ENCODE peak calls at places on chromosomes 12 and 14, in five cellular contexts. One of them, this sample, is unnamed.

GRCh38 chr12:1421091-1421902 is 173.1 kb downstream of the FBXL14 start:
- DNase-seq in body of pancreas: no peak
- DNase-seq in astrocyte of the cerebellum: no peak
- DNase-seq in BJ: no peak
- DNase-seq in lower lobe of right lung: no peak
- DNase-seq in this sample: no peak

GRCh38 chr12:49273726-49274395 is 9.0 kb downstream of the TUBA1C start:
- DNase-seq in body of pancreas: no peak
- DNase-seq in BJ: no peak
- DNase-seq in astrocyte of the cerebellum: no peak
- DNase-seq in lower lobe of right lung: no peak
- DNase-seq in this sample: no peak

GRCh38 chr12:12881495-12881894 is 9.9 kb upstream of the GPRC5A start:
- DNase-seq in lower lobe of right lung: no peak
- DNase-seq in BJ: no peak
- DNase-seq in body of pancreas: no peak
- DNase-seq in astrocyte of the cerebellum: no peak
- DNase-seq in this sample: no peak

GRCh38 chr14:101840649-101841365 is 79.3 kb downstream of the PPP2R5C start:
- DNase-seq in astrocyte of the cerebellum: no peak
- DNase-seq in BJ: no peak
- DNase-seq in lower lobe of right lung: no peak
- DNase-seq in body of pancreas: no peak
- DNase-seq in this sample: no peak

GRCh38 chr12:90216815-90217214 is 508.2 kb upstream of the ATP2B1 start:
- DNase-seq in astrocyte of the cerebellum: peak
- DNase-seq in body of pancreas: peak
- DNase-seq in BJ: no peak
- DNase-seq in lower lobe of right lung: no peak
- DNase-seq in this sample: no peak

GRCh38 chr12:52238916-52239649 is 6.0 kb downstream of the KRT7 start:
- DNase-seq in lower lobe of right lung: no peak
- DNase-seq in body of pancreas: no peak
- DNase-seq in BJ: no peak
- DNase-seq in astrocyte of the cerebellum: no peak
- DNase-seq in this sample: no peak

GRCh38 chr14:69662636-69663321 is 51.4 kb downstream of the SUSD6 start:
- DNase-seq in lower lobe of right lung: no peak
- DNase-seq in body of pancreas: no peak
- DNase-seq in astrocyte of the cerebellum: no peak
- DNase-seq in BJ: no peak
- DNase-seq in this sample: no peak

GRCh38 chr14:59224341-59224740 is 35.9 kb downstream of the DAAM1 start:
- DNase-seq in astrocyte of the cerebellum: no peak
- DNase-seq in BJ: no peak
- DNase-seq in body of pancreas: no peak
- DNase-seq in lower lobe of right lung: no peak
- DNase-seq in this sample: no peak

GRCh38 chr12:87793134-87793533 is 236.1 kb downstream of the C12orf50 start:
- DNase-seq in BJ: no peak
- DNase-seq in body of pancreas: no peak
- DNase-seq in astrocyte of the cerebellum: no peak
- DNase-seq in lower lobe of right lung: no peak
- DNase-seq in this sample: no peak

GRCh38 chr14:104975481-104976197 is 2.5 kb downstream of the AHNAK2 start:
- DNase-seq in BJ: no peak
- DNase-seq in astrocyte of the cerebellum: no peak
- DNase-seq in lower lobe of right lung: peak
- DNase-seq in body of pancreas: no peak
- DNase-seq in this sample: no peak

GRCh38 chr12:52007158-52007921 is 594 bp downstream of the TAMALIN start:
- DNase-seq in astrocyte of the cerebellum: no peak
- DNase-seq in lower lobe of right lung: peak
- DNase-seq in BJ: no peak
- DNase-seq in body of pancreas: peak
- DNase-seq in this sample: no peak

GRCh38 chr12:21773799-21774198 is 707 bp downstream of the KCNJ8 start:
- DNase-seq in astrocyte of the cerebellum: no peak
- DNase-seq in lower lobe of right lung: no peak
- DNase-seq in body of pancreas: peak
- DNase-seq in BJ: no peak
- DNase-seq in this sample: no peak

DNA sequence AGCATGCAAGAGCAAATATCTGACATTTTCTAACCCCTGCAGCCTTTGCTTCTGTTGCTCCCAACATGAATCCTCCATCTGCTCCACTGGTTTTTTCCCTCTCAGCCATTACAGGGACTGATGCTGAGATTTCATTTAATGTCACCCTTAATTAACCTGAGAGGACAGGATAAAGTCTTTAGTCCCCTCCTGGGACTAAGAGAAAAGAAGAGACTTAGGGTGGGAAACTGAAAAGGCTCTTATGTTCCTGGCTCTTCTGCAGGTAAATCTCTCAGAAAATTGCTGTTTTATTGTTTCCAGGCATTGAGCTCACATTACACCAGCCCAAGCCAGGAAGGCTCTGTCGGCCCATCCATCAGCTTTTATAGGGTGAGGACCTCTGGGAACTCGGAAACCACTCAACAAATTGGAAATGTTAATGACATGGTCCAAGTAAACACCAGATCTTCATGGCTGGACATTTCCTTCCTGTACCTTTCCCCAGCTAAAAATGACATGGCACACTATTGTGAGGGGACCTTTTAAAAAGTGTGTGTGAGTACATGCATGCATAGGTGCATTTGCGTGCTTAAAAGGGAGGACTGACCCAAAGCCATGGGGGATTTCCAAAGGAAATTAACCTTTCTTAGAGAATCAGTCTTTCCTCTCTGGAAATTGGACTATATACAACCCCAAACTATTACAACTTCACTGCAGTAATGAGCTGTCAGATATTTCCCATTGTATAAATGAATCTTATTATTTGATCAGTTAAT is 408.1 kb upstream of the TMTC1 start:
- DNase-seq in astrocyte of the cerebellum: no peak
- DNase-seq in BJ: no peak
- DNase-seq in body of pancreas: no peak
- DNase-seq in lower lobe of right lung: no peak
- DNase-seq in this sample: no peak
- TF ChIP-seq CTCF in astrocyte of the cerebellum: no peak
- TF ChIP-seq CTCF in BJ: no peak
- TF ChIP-seq CTCF in body of pancreas: no peak
- TF ChIP-seq CTCF in lower lobe of right lung: no peak
- TF ChIP-seq CTCF in this sample: no peak

DNA sequence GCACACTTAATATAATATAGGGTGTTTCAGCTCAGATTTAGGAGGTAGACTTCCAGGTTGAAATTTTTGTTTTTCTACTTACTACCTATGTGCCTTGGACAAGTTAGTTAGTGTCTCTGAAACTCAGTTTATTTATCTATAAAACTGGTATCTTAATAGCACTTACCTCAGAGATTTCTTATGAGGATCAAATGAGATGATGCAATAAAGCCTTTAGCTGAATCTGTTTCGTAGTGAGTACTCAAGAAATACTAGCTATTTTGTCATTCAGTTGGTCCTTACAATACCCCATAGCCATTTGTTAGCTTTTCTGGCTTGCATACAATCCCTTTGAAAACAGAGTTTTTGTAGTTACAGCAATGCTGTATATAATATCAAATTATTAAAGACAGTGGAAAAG is 497.0 kb downstream of the NRXN3 start:
- DNase-seq in astrocyte of the cerebellum: no peak
- DNase-seq in BJ: no peak
- DNase-seq in lower lobe of right lung: no peak
- DNase-seq in body of pancreas: no peak
- DNase-seq in this sample: no peak
- TF ChIP-seq CTCF in astrocyte of the cerebellum: no peak
- TF ChIP-seq CTCF in BJ: no peak
- TF ChIP-seq CTCF in lower lobe of right lung: no peak
- TF ChIP-seq CTCF in body of pancreas: no peak
- TF ChIP-seq CTCF in this sample: no peak

GRCh38 chr14:93184391-93185332 is at the start of the genes LYSET and MOAP1:
- DNase-seq in body of pancreas: peak
- DNase-seq in lower lobe of right lung: peak
- DNase-seq in astrocyte of the cerebellum: no peak
- DNase-seq in BJ: no peak
- DNase-seq in this sample: no peak
- TF ChIP-seq CTCF in body of pancreas: peak
- TF ChIP-seq CTCF in lower lobe of right lung: peak
- TF ChIP-seq CTCF in astrocyte of the cerebellum: peak
- TF ChIP-seq CTCF in BJ: no peak
- TF ChIP-seq CTCF in this sample: peak

GRCh38 chr12:50283230-50283923 is at the start of gene LIMA1:
- DNase-seq in lower lobe of right lung: peak
- DNase-seq in BJ: no peak
- DNase-seq in astrocyte of the cerebellum: peak
- DNase-seq in body of pancreas: peak
- DNase-seq in this sample: no peak
- TF ChIP-seq CTCF in lower lobe of right lung: peak
- TF ChIP-seq CTCF in BJ: peak
- TF ChIP-seq CTCF in astrocyte of the cerebellum: no peak
- TF ChIP-seq CTCF in body of pancreas: no peak
- TF ChIP-seq CTCF in this sample: no peak